ENCODE peak calls at places on chromosome 19, in four cellular contexts. X is pancreas, S is fibroblast of lung, E is ascending aorta. G is an unnamed sample.

GRCh38 chr19:47093841-47094240 is 19.7 kb downstream of the ZC3H4 start:
- DNase-seq in S (no peak), E (no peak), X (no peak), G (peak; percentile 74)

GRCh38 chr19:54458648-54459281 is 4.8 kb downstream of the LENG9 start:
- DNase-seq in X (no peak), E (no peak), S (no peak), G (no peak)

GRCh38 chr19:10095948-10096614 is 6.4 kb downstream of the ANGPTL6 start:
- DNase-seq in E (peak; percentile 52), S (peak; percentile 80), X (peak; percentile 92), G (peak; percentile 88)

GRCh38 chr19:7346488-7346971 is 2.2 kb upstream of the ARHGEF18 start:
- DNase-seq in S (no peak), X (no peak), E (no peak), G (no peak)

GRCh38 chr19:32224371-32225244 is 120.8 kb upstream of the ZNF507 start:
- DNase-seq in E (no peak), X (peak; percentile 68), S (peak; percentile 7), G (peak; percentile 56)

GRCh38 chr19:35348909-35349611 is 1.4 kb downstream of the FFAR1 start:
- DNase-seq in X (no peak), E (no peak), S (no peak), G (no peak)

GRCh38 chr19:15136234-15136954 is 29.2 kb downstream of the SYDE1 start:
- DNase-seq in E (no peak), S (peak; percentile 37), X (no peak), G (no peak)

GRCh38 chr19:831407-832369 is 4.1 kb downstream of the AZU1 start:
- DNase-seq in E (no peak), S (no peak), X (peak; percentile 62), G (no peak)

GRCh38 chr19:10279737-10280442 is 6.9 kb upstream of the ICAM4 start:
- DNase-seq in X (no peak), E (no peak), S (no peak), G (no peak)

GRCh38 chr19:53927745-53928144 is 18.7 kb downstream of the CACNG7 start:
- DNase-seq in S (peak; percentile 58), E (no peak), X (no peak), G (peak; percentile 22)

GRCh38 chr19:46303702-46304397 is 7.0 kb downstream of the HIF3A start:
- DNase-seq in S (no peak), X (peak; percentile 90), E (no peak), G (peak; percentile 30)

GRCh38 chr19:16383584-16384161 is 59.0 kb downstream of the KLF2 start:
- DNase-seq in X (no peak), S (no peak), E (no peak), G (peak; percentile 93)

GRCh38 chr19:51158474-51159129 is 16.5 kb downstream of the SIGLEC7 start:
- DNase-seq in E (no peak), S (no peak), X (peak; percentile 34), G (peak; percentile 32)

GRCh38 chr19:49875801-49876421 is 1.2 kb downstream of the AKT1S1 start:
- DNase-seq in E (no peak), S (no peak), X (peak; percentile 72), G (peak; percentile 45)

GRCh38 chr19:2290441-2291184 is 8.6 kb upstream of the PEAK3 start:
- DNase-seq in X (no peak), E (no peak), S (no peak), G (no peak)

GRCh38 chr19:33035461-33035860 is 29.2 kb downstream of the RHPN2 start:
- DNase-seq in E (no peak), X (no peak), S (no peak), G (no peak)

GRCh38 chr19:57800696-57801095 is 14.0 kb downstream of the ZNF552 start:
- DNase-seq in S (no peak), X (no peak), E (no peak), G (no peak)

GRCh38 chr19:10043286-10043927 is 30.1 kb downstream of the RDH8 start:
- DNase-seq in S (peak; percentile 48), X (no peak), E (no peak), G (no peak)

GRCh38 chr19:32258167-32258566 is 87.2 kb upstream of the ZNF507 start:
- DNase-seq in E (no peak), S (no peak), X (no peak), G (no peak)

GRCh38 chr19:46935066-46935663 is 74.4 kb downstream of the ARHGAP35 start:
- DNase-seq in X (no peak), E (no peak), S (no peak), G (no peak)

GRCh38 chr19:57583104-57583520 is 833 bp upstream of the ZIK1 start:
- DNase-seq in X (no peak), S (no peak), E (no peak), G (no peak)

GRCh38 chr19:38838986-38839761 is 7.6 kb upstream of the ECH1 start:
- DNase-seq in E (no peak), X (no peak), S (no peak), G (no peak)

GRCh38 chr19:38841787-38842438 is 7.9 kb downstream of the HNRNPL start:
- DNase-seq in E (no peak), X (no peak), S (no peak), G (no peak)

GRCh38 chr19:38841180-38841766 is 8.5 kb downstream of the HNRNPL start:
- DNase-seq in S (no peak), E (no peak), X (no peak), G (no peak)

GRCh38 chr19:38839816-38840582 is 8.4 kb upstream of the ECH1 start:
- DNase-seq in E (no peak), X (no peak), S (peak; percentile 37), G (no peak)

DNA sequence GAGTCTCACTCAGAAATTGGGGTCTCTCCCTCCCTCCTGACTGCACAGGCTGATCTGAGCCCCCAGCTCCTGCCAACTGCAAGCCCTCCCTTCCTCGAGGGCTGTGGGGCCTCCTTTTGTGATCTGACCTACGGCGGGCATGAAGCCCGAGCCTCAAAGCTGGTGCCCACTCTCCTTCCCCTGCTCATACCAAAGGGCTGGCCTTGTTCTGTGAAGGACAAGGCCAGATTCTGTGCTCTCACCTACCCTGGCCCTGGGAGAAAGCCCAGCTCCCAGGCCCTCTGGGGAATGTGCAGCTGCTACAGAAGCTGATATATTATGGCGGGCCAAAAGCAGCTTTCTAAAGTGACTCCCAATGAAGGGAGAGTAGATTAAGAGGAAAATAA is 9.0 kb upstream of the ECH1 start:
- DNase-seq in X (no peak), S (no peak), E (no peak), G (no peak)
- H3K27ac ChIP-seq in X (no peak overlapping the region), S (no peak overlapping the region), E (no peak overlapping the region), G (no peak overlapping the region)

GRCh38 chr19:18157465-18158063 is 4.6 kb downstream of the PIK3R2 start:
- DNase-seq in X (peak; percentile 56), S (no peak), E (no peak), G (peak; percentile 52)

GRCh38 chr19:18159810-18160209 is 6.8 kb downstream of the PIK3R2 start:
- DNase-seq in S (no peak), X (peak; percentile 11), E (no peak), G (no peak)

GRCh38 chr19:18160441-18160791 is 7.5 kb downstream of the PIK3R2 start:
- DNase-seq in E (no peak), X (no peak), S (no peak), G (no peak)

GRCh38 chr19:18156841-18157464 is 4.0 kb downstream of the PIK3R2 start:
- DNase-seq in E (no peak), X (peak; percentile 90), S (peak; percentile 82), G (peak; percentile 97)

GRCh38 chr19:18158471-18158870 is 5.5 kb downstream of the PIK3R2 start:
- DNase-seq in X (no peak), E (no peak), S (no peak), G (no peak)
- TF ChIP-seq CTCF in X (no peak), E (no peak), S (no peak), G (no peak)

GRCh38 chr19:3723883-3724282 is 15.7 kb downstream of the TJP3 start:
- DNase-seq in X (no peak), S (no peak), E (no peak), G (no peak)

GRCh38 chr19:3722443-3723109 is 14.4 kb downstream of the TJP3 start:
- DNase-seq in E (no peak), S (no peak), X (peak; percentile 82), G (peak; percentile 93)

GRCh38 chr19:3725121-3725520 is 16.9 kb downstream of the TJP3 start:
- DNase-seq in X (no peak), S (no peak), E (no peak), G (peak; percentile 42)

GRCh38 chr19:3723110-3723488 is 14.9 kb downstream of the TJP3 start:
- DNase-seq in E (no peak), S (no peak), X (no peak), G (no peak)

GRCh38 chr19:3725640-3726310 is 17.6 kb downstream of the TJP3 start:
- DNase-seq in S (peak; percentile 12), E (no peak), X (peak; percentile 90), G (peak; percentile 98)
- H3K27ac ChIP-seq in S (no peak overlapping the region), E (no peak overlapping the region), X (no peak overlapping the region), G (peak overlapping the region; percentile 76)

GRCh38 chr19:5827342-5827890 is 12.1 kb downstream of the FUT6 start:
- DNase-seq in E (no peak), X (peak; percentile 41), S (no peak), G (no peak)

GRCh38 chr19:5829567-5830315 is 9.8 kb downstream of the FUT6 start:
- DNase-seq in S (no peak), E (no peak), X (no peak), G (no peak)

GRCh38 chr19:5826531-5827341 is 12.8 kb downstream of the FUT6 start:
- DNase-seq in S (no peak), E (no peak), X (peak; percentile 93), G (peak; percentile 71)

GRCh38 chr19:5827891-5828660 is 11.4 kb downstream of the FUT6 start:
- DNase-seq in X (peak; percentile 93), S (peak; percentile 82), E (peak; percentile 49), G (peak; percentile 80)

GRCh38 chr19:5828661-5829566 is 10.6 kb downstream of the FUT6 start:
- DNase-seq in X (peak; percentile 51), S (no peak), E (no peak), G (peak; percentile 27)
- TF ChIP-seq CTCF in X (no peak), S (no peak), E (no peak), G (no peak)

DNA sequence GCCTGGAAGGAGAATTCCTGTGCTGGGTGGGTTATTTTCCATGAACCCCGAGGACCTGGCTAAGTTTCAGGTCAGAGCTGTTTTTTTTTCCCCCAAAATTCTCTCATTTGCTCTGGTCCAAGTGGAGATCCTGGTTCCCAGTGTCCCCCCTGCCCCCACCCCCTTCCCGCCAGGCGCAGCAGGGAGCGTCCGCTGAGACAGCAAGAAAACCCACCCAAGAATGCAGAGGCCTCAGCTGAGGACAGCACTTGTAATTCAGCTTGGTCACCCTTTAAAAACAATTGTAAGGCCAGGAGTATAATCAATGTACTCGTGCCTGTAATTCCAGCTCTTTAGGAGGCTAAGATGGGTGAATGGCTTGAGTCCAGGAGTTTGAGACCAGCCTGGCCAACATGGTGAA is 11.4 kb upstream of the TSPAN16 start:
- DNase-seq in X (no peak), S (no peak), E (no peak), G (peak; percentile 65)
- H3K27ac ChIP-seq in X (no peak overlapping the region), S (no peak overlapping the region), E (no peak overlapping the region), G (peak overlapping the region; percentile 73)

G was measured in thyroid gland.